ENCODE peak calls at places on chromosomes 5 and 9, in four cellular contexts. One of them, this sample, is unnamed.

GRCh38 chr9:136306691-136307208 is 2.9 kb upstream of the CCDC187 start:
- DNase-seq in G401: no peak
- DNase-seq in activated T-helper 1 cell treated with anti-CD3 and anti-CD28 coated beads, Interleukin-2, amount 50 U/mL, for 16 hours: no peak
- DNase-seq in stimulated activated CD8-positive, alpha-beta memory T cell treated with anti-CD3 and anti-CD28 coated beads, Interleukin-15, amount 100 ng/mL, for 24 hours: no peak
- DNase-seq in this sample: peak

GRCh38 chr5:141881886-141882285 is 3.7 kb upstream of the PCDH1 start:
- DNase-seq in G401: no peak
- DNase-seq in activated T-helper 1 cell treated with anti-CD3 and anti-CD28 coated beads, Interleukin-2, amount 50 U/mL, for 16 hours: no peak
- DNase-seq in stimulated activated CD8-positive, alpha-beta memory T cell treated with anti-CD3 and anti-CD28 coated beads, Interleukin-15, amount 100 ng/mL, for 24 hours: no peak
- DNase-seq in this sample: no peak

GRCh38 chr9:127892831-127893230 is 6.6 kb downstream of the ST6GALNAC6 start:
- DNase-seq in G401: no peak
- DNase-seq in activated T-helper 1 cell treated with anti-CD3 and anti-CD28 coated beads, Interleukin-2, amount 50 U/mL, for 16 hours: no peak
- DNase-seq in stimulated activated CD8-positive, alpha-beta memory T cell treated with anti-CD3 and anti-CD28 coated beads, Interleukin-15, amount 100 ng/mL, for 24 hours: no peak
- DNase-seq in this sample: no peak

GRCh38 chr9:98977813-98978212 is 34.1 kb downstream of the COL15A1 start:
- DNase-seq in G401: no peak
- DNase-seq in activated T-helper 1 cell treated with anti-CD3 and anti-CD28 coated beads, Interleukin-2, amount 50 U/mL, for 16 hours: no peak
- DNase-seq in stimulated activated CD8-positive, alpha-beta memory T cell treated with anti-CD3 and anti-CD28 coated beads, Interleukin-15, amount 100 ng/mL, for 24 hours: no peak
- DNase-seq in this sample: no peak

GRCh38 chr9:114889802-114890224 is 40.6 kb downstream of the TNFSF8 start:
- DNase-seq in G401: no peak
- DNase-seq in activated T-helper 1 cell treated with anti-CD3 and anti-CD28 coated beads, Interleukin-2, amount 50 U/mL, for 16 hours: no peak
- DNase-seq in stimulated activated CD8-positive, alpha-beta memory T cell treated with anti-CD3 and anti-CD28 coated beads, Interleukin-15, amount 100 ng/mL, for 24 hours: no peak
- DNase-seq in this sample: no peak

GRCh38 chr5:123856736-123857135 is 344.8 kb downstream of the CSNK1G3 start:
- DNase-seq in G401: no peak
- DNase-seq in activated T-helper 1 cell treated with anti-CD3 and anti-CD28 coated beads, Interleukin-2, amount 50 U/mL, for 16 hours: no peak
- DNase-seq in stimulated activated CD8-positive, alpha-beta memory T cell treated with anti-CD3 and anti-CD28 coated beads, Interleukin-15, amount 100 ng/mL, for 24 hours: no peak
- DNase-seq in this sample: no peak

GRCh38 chr5:158234323-158235158 is 375.6 kb upstream of the CLINT1 start:
- DNase-seq in G401: no peak
- DNase-seq in activated T-helper 1 cell treated with anti-CD3 and anti-CD28 coated beads, Interleukin-2, amount 50 U/mL, for 16 hours: no peak
- DNase-seq in stimulated activated CD8-positive, alpha-beta memory T cell treated with anti-CD3 and anti-CD28 coated beads, Interleukin-15, amount 100 ng/mL, for 24 hours: no peak
- DNase-seq in this sample: no peak

GRCh38 chr5:80191991-80192398 is 63.9 kb downstream of the SERINC5 start:
- DNase-seq in G401: peak
- DNase-seq in activated T-helper 1 cell treated with anti-CD3 and anti-CD28 coated beads, Interleukin-2, amount 50 U/mL, for 16 hours: no peak
- DNase-seq in stimulated activated CD8-positive, alpha-beta memory T cell treated with anti-CD3 and anti-CD28 coated beads, Interleukin-15, amount 100 ng/mL, for 24 hours: no peak
- DNase-seq in this sample: peak

GRCh38 chr9:95764490-95764889 is 111.0 kb upstream of the ERCC6L2 start:
- DNase-seq in G401: no peak
- DNase-seq in activated T-helper 1 cell treated with anti-CD3 and anti-CD28 coated beads, Interleukin-2, amount 50 U/mL, for 16 hours: no peak
- DNase-seq in stimulated activated CD8-positive, alpha-beta memory T cell treated with anti-CD3 and anti-CD28 coated beads, Interleukin-15, amount 100 ng/mL, for 24 hours: no peak
- DNase-seq in this sample: no peak

GRCh38 chr9:35733109-35733541 is 659 bp downstream of the CREB3 start:
- DNase-seq in G401: peak
- DNase-seq in activated T-helper 1 cell treated with anti-CD3 and anti-CD28 coated beads, Interleukin-2, amount 50 U/mL, for 16 hours: no peak
- DNase-seq in stimulated activated CD8-positive, alpha-beta memory T cell treated with anti-CD3 and anti-CD28 coated beads, Interleukin-15, amount 100 ng/mL, for 24 hours: no peak
- DNase-seq in this sample: no peak

GRCh38 chr5:13946111-13946510 is 1.6 kb upstream of the DNAH5 start:
- DNase-seq in G401: peak
- DNase-seq in activated T-helper 1 cell treated with anti-CD3 and anti-CD28 coated beads, Interleukin-2, amount 50 U/mL, for 16 hours: no peak
- DNase-seq in stimulated activated CD8-positive, alpha-beta memory T cell treated with anti-CD3 and anti-CD28 coated beads, Interleukin-15, amount 100 ng/mL, for 24 hours: no peak
- DNase-seq in this sample: no peak

GRCh38 chr9:98345011-98345410 is 89.6 kb upstream of the TBC1D2 start:
- DNase-seq in G401: peak
- DNase-seq in activated T-helper 1 cell treated with anti-CD3 and anti-CD28 coated beads, Interleukin-2, amount 50 U/mL, for 16 hours: no peak
- DNase-seq in stimulated activated CD8-positive, alpha-beta memory T cell treated with anti-CD3 and anti-CD28 coated beads, Interleukin-15, amount 100 ng/mL, for 24 hours: no peak
- DNase-seq in this sample: no peak

GRCh38 chr5:139888368-139888767 is 92.8 kb downstream of the PSD2 start:
- DNase-seq in G401: no peak
- DNase-seq in activated T-helper 1 cell treated with anti-CD3 and anti-CD28 coated beads, Interleukin-2, amount 50 U/mL, for 16 hours: no peak
- DNase-seq in stimulated activated CD8-positive, alpha-beta memory T cell treated with anti-CD3 and anti-CD28 coated beads, Interleukin-15, amount 100 ng/mL, for 24 hours: no peak
- DNase-seq in this sample: no peak

GRCh38 chr9:95807326-95807947 is 68.1 kb upstream of the ERCC6L2 start:
- DNase-seq in G401: no peak
- DNase-seq in activated T-helper 1 cell treated with anti-CD3 and anti-CD28 coated beads, Interleukin-2, amount 50 U/mL, for 16 hours: no peak
- DNase-seq in stimulated activated CD8-positive, alpha-beta memory T cell treated with anti-CD3 and anti-CD28 coated beads, Interleukin-15, amount 100 ng/mL, for 24 hours: no peak
- DNase-seq in this sample: no peak

GRCh38 chr5:151862811-151863472 is 61.7 kb downstream of the GLRA1 start:
- DNase-seq in G401: no peak
- DNase-seq in activated T-helper 1 cell treated with anti-CD3 and anti-CD28 coated beads, Interleukin-2, amount 50 U/mL, for 16 hours: no peak
- DNase-seq in stimulated activated CD8-positive, alpha-beta memory T cell treated with anti-CD3 and anti-CD28 coated beads, Interleukin-15, amount 100 ng/mL, for 24 hours: no peak
- DNase-seq in this sample: no peak

GRCh38 chr5:107541400-107541799 is 129.3 kb downstream of the EFNA5 start:
- DNase-seq in G401: no peak
- DNase-seq in activated T-helper 1 cell treated with anti-CD3 and anti-CD28 coated beads, Interleukin-2, amount 50 U/mL, for 16 hours: no peak
- DNase-seq in stimulated activated CD8-positive, alpha-beta memory T cell treated with anti-CD3 and anti-CD28 coated beads, Interleukin-15, amount 100 ng/mL, for 24 hours: no peak
- DNase-seq in this sample: no peak

GRCh38 chr5:157952374-157952685 is 93.4 kb upstream of the CLINT1 start:
- DNase-seq in G401: no peak
- DNase-seq in activated T-helper 1 cell treated with anti-CD3 and anti-CD28 coated beads, Interleukin-2, amount 50 U/mL, for 16 hours: no peak
- DNase-seq in stimulated activated CD8-positive, alpha-beta memory T cell treated with anti-CD3 and anti-CD28 coated beads, Interleukin-15, amount 100 ng/mL, for 24 hours: no peak
- DNase-seq in this sample: no peak

GRCh38 chr9:131807131-131807990 is 67.5 kb upstream of the RAPGEF1 start:
- DNase-seq in G401: no peak
- DNase-seq in activated T-helper 1 cell treated with anti-CD3 and anti-CD28 coated beads, Interleukin-2, amount 50 U/mL, for 16 hours: no peak
- DNase-seq in stimulated activated CD8-positive, alpha-beta memory T cell treated with anti-CD3 and anti-CD28 coated beads, Interleukin-15, amount 100 ng/mL, for 24 hours: no peak
- DNase-seq in this sample: no peak